ENCODE peak calls at places on chromosome 7, in five cellular contexts. P is neuronal stem cell, U is H1, R is H9, L is trophoblast cell. H is an unnamed sample. For H3K9me3, the result is how much of the 10 kb centered on the place peaks cover.

GRCh38 chr7:42913591-42913990 is 1.7 kb upstream of the C7orf25 start:
- DNase-seq in L (no peak), R (no peak), U (no peak), P (no peak), H (no peak)

GRCh38 chr7:136845899-136846465 is 22.5 kb upstream of the CHRM2 start:
- DNase-seq in P (no peak), U (no peak), L (no peak), R (no peak), H (peak)

GRCh38 chr7:106841896-106842390 is 23.1 kb upstream of the PIK3CG start:
- DNase-seq in L (no peak), R (no peak), U (no peak), P (no peak), H (no peak)

GRCh38 chr7:87370660-87371180 is 25.3 kb downstream of the CROT start:
- DNase-seq in P (no peak), R (no peak), L (no peak), U (no peak), H (peak)

GRCh38 chr7:128266891-128267839 is 26.1 kb downstream of the LEP start:
- DNase-seq in P (peak), U (peak), L (peak), R (peak), H (peak)

GRCh38 chr7:103660455-103661371 is 214.7 kb upstream of the SLC26A5 start:
- DNase-seq in P (peak), R (no peak), L (peak), U (no peak), H (peak)

GRCh38 chr7:24971333-24972165 is 8.4 kb downstream of the OSBPL3 start:
- DNase-seq in U (no peak), R (peak), P (no peak), L (peak), H (peak)

GRCh38 chr7:44194069-44194468 is 4.8 kb upstream of the GCK start:
- DNase-seq in P (no peak), R (no peak), L (no peak), U (no peak), H (peak)

GRCh38 chr7:85851571-85852193 is 664.8 kb upstream of the SEMA3D start:
- DNase-seq in P (peak), R (no peak), U (no peak), L (peak), H (peak)

GRCh38 chr7:112266595-112267270 is 60.2 kb downstream of the ZNF277 start:
- DNase-seq in P (no peak), L (peak), U (no peak), R (no peak), H (peak)

GRCh38 chr7:25750738-25751529 is 401.1 kb upstream of the NFE2L3 start:
- DNase-seq in R (no peak), P (no peak), L (no peak), U (no peak), H (peak)

GRCh38 chr7:130369110-130369711 is 11.1 kb upstream of the CPA1 start:
- DNase-seq in P (no peak), L (no peak), R (no peak), U (no peak), H (peak)

GRCh38 chr7:506391-506831 is 13.2 kb downstream of the PDGFA start:
- DNase-seq in L (no peak), R (no peak), P (no peak), U (no peak), H (no peak)

DNA sequence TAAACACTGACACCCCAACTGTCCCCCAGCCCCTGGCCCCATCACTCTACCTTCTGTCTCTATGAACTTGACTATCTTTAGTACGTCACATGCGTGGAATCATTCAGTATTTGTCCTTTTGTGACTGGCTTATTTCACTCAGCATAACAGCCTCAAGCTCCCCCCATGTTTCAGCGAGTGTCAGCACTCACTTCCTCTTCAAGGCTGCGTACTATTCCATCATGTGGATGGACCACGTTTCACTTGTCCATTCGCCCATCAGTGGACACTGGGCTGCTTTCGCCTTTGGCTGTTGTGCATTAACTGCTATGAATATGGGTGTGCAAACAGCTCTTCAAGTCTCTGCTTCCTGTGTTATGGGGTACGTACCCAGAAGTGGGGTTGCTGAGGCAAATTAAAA is 100.7 kb downstream of the PTPRN2 start:
- DNase-seq in R (no peak), L (no peak), P (no peak), U (no peak), H (no peak)
- H3K9me3 ChIP-seq in R (under half), L (under half), P (under half), U (under half), H (under half)

DNA sequence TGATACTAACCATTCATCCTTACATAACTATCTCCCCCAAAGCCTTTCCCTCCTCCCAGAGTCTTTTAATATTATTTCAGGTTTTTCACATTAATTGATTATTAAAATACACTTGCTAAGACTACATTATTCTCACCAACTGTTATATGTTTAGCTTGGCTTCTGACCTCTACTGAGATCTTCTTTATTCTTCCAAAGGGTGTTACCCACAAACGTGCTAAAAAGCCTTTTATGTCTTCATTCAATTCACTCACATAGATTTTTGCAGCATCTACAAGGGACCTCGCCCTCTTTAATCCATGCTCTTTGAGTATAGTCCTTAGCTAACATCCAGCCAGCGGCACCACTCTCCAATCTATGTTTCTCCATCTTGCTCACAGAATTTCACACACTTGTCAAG is 115.9 kb downstream of the HIPK2 start:
- DNase-seq in U (no peak), P (no peak), L (no peak), R (no peak), H (no peak)
- H2BK12ac ChIP-seq in U (no peak), P (no peak), L (no peak), R (no peak), H (no peak)

GRCh38 chr7:101990811-101991418 is 173.5 kb downstream of the CUX1 start:
- DNase-seq in L (no peak), P (no peak), R (no peak), U (no peak), H (no peak)
- H3K27ac ChIP-seq in L (no peak), P (no peak), R (no peak), U (no peak), H (no peak)

GRCh38 chr7:45998506-45998905 is 77.4 kb upstream of the IGFBP3 start:
- DNase-seq in L (no peak), U (no peak), P (no peak), R (no peak), H (no peak)
- H3K9me3 ChIP-seq in L (under half), U (under half), P (under half), R (under half), H (under half)

DNA sequence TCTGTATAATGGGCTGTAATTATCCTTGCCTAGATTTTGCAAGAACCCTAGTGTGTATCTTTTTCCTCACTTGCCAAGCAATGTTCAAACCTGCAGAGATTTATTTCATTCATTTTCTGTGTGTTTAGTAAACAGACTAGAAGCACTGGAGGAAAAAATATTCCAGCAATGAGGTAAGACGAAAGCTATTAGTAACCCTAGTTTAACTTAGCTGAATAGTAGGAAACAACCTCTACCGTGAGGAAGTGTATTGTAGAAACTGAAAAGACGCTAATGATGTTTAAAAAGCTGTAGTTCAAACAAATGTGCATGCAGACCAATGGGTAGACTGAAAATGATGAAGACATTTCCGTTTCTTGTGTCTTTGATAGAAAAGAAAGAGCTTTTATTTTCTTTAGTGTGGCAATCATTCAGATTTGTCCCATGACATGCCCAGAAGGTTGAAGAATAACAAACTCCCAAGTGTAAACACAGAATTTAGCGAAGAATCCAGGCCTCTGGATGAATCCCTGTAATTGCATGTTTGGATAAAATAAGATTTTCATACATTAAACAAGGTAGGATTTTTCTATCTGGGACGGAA is 20.7 kb downstream of the CAV1 start:
- DNase-seq in L (no peak), P (no peak), U (no peak), R (no peak), H (peak)
- H2BK12ac ChIP-seq in L (no peak), P (no peak), U (no peak), R (no peak), H (no peak)

GRCh38 chr7:55965805-55966421 is 1.5 kb downstream of the NIPSNAP2 start:
- DNase-seq in U (no peak), P (no peak), R (no peak), L (no peak), H (peak)
- H3K27ac ChIP-seq in U (no peak), P (no peak), R (no peak), L (no peak), H (no peak)

GRCh38 chr7:150553163-150553562 is 14.0 kb upstream of the GIMAP4 start:
- DNase-seq in P (no peak), R (no peak), U (no peak), L (no peak), H (no peak)
- H3K9me3 ChIP-seq in P (under half), R (under half), U (under half), L (under half), H (under half)

H was measured in mesenchymal stem cell.